ENCODE peak calls at places on chromosome X, in seven cellular contexts. F is mammary epithelial cell, R is tibial artery, W is BE2C, X is GM23338, B is A549, K is adipocyte. I is an unnamed sample.

GRCh38 chrX:69221239-69222102 is 56.2 kb upstream of the PJA1 start:
- DNase-seq in F (no peak), R (no peak), W (no peak), X (peak; percentile 58), B (no peak), K (no peak), I (no peak)

GRCh38 chrX:138191998-138192397 is 519.5 kb downstream of the FGF13 start:
- DNase-seq in F (peak; percentile 5), R (no peak), W (peak; percentile 7), X (peak; percentile 61), B (peak; percentile 32), K (peak; percentile 29), I (peak; percentile 44)

GRCh38 chrX:119757979-119758681 is at the start of gene SOWAHD:
- DNase-seq in F (peak; percentile 39), R (peak; percentile 47), W (peak; percentile 33), X (peak; percentile 73), B (peak; percentile 21), K (peak; percentile 66), I (no peak)

GRCh38 chrX:103629295-103630170 is 758 bp downstream of the TCEAL1 start:
- DNase-seq in F (peak; percentile 46), R (peak; percentile 57), W (peak; percentile 73), X (peak; percentile 79), B (peak; percentile 86), K (peak; percentile 69), I (peak; percentile 88)

GRCh38 chrX:132740316-132741123 is 217.9 kb downstream of the HS6ST2 start:
- DNase-seq in F (no peak), R (no peak), W (no peak), X (peak; percentile 37), B (no peak), K (peak; percentile 25), I (peak; percentile 42)

GRCh38 chrX:120358687-120359086 is 3.2 kb upstream of the ATP1B4 start:
- DNase-seq in F (peak; percentile 78), R (no peak), W (no peak), X (no peak), B (no peak), K (no peak), I (no peak)

GRCh38 chrX:18210470-18210869 is 10.2 kb downstream of the BEND2 start:
- DNase-seq in F (no peak), R (no peak), W (no peak), X (peak; percentile 26), B (peak; percentile 34), K (peak; percentile 30), I (no peak)

GRCh38 chrX:15146515-15146914 is 123.4 kb downstream of the ASB9 start:
- DNase-seq in F (no peak), R (no peak), W (peak; percentile 54), X (peak; percentile 50), B (peak; percentile 2), K (peak; percentile 32), I (no peak)

GRCh38 chrX:113644426-113644825 is 803.8 kb upstream of the AMOT start:
- DNase-seq in F (peak; percentile 52), R (no peak), W (no peak), X (no peak), B (no peak), K (peak; percentile 7), I (peak; percentile 4)

GRCh38 chrX:49792376-49792775 is 36.7 kb upstream of the PAGE4 start:
- DNase-seq in F (no peak), R (no peak), W (no peak), X (no peak), B (no peak), K (no peak), I (no peak)

GRCh38 chrX:24694825-24695224 is 1.1 kb downstream of the POLA1 start:
- DNase-seq in F (no peak), R (no peak), W (no peak), X (no peak), B (no peak), K (no peak), I (no peak)

GRCh38 chrX:110384490-110384889 is 25.8 kb downstream of the RTL9 start:
- DNase-seq in F (peak; percentile 31), R (no peak), W (no peak), X (no peak), B (no peak), K (peak; percentile 24), I (no peak)

GRCh38 chrX:102995316-102995715 is 58.2 kb downstream of the RAB40AL start:
- DNase-seq in F (no peak), R (no peak), W (no peak), X (no peak), B (no peak), K (peak; percentile 32), I (no peak)

GRCh38 chrX:154719132-154719675 is 31.7 kb downstream of the GAB3 start:
- DNase-seq in F (no peak), R (no peak), W (no peak), X (no peak), B (no peak), K (no peak), I (no peak)

GRCh38 chrX:131366387-131366786 is 77.3 kb upstream of the IGSF1 start:
- DNase-seq in F (no peak), R (no peak), W (no peak), X (peak; percentile 37), B (peak; percentile 1), K (no peak), I (peak; percentile 17)

GRCh38 chrX:52363247-52363883 is 5.5 kb upstream of the XAGE2 start:
- DNase-seq in F (no peak), R (no peak), W (peak; percentile 22), X (peak; percentile 35), B (peak; percentile 7), K (no peak), I (no peak)

GRCh38 chrX:48617542-48618340 is 20.4 kb downstream of the WDR13 start:
- DNase-seq in F (no peak), R (no peak), W (no peak), X (no peak), B (no peak), K (no peak), I (no peak)

GRCh38 chrX:71420686-71421085 is 54.5 kb downstream of the TAF1 start:
- DNase-seq in F (no peak), R (no peak), W (no peak), X (peak; percentile 6), B (no peak), K (no peak), I (no peak)

GRCh38 chrX:15468036-15468435 is 25.1 kb downstream of the PIR start:
- DNase-seq in F (peak; percentile 78), R (peak; percentile 22), W (peak; percentile 61), X (peak; percentile 27), B (no peak), K (peak; percentile 82), I (no peak)

GRCh38 chrX:47232803-47233332 is at the start of gene USP11:
- DNase-seq in F (no peak), R (no peak), W (peak; percentile 47), X (peak; percentile 64), B (peak; percentile 63), K (peak; percentile 52), I (peak; percentile 76)

GRCh38 chrX:39857780-39858179 is 240.0 kb downstream of the BCOR start:
- DNase-seq in F (no peak), R (no peak), W (no peak), X (no peak), B (no peak), K (no peak), I (no peak)

GRCh38 chrX:119468930-119469635 is 839 bp downstream of the SLC25A5 start:
- DNase-seq in F (peak; percentile 76), R (peak; percentile 80), W (peak; percentile 87), X (peak; percentile 78), B (peak; percentile 84), K (peak; percentile 92), I (peak; percentile 93)

GRCh38 chrX:57516491-57516890 is 75.3 kb upstream of the ZXDB start:
- DNase-seq in F (no peak), R (no peak), W (no peak), X (no peak), B (no peak), K (no peak), I (no peak)

GRCh38 chrX:19576742-19577141 is 61.4 kb upstream of the MAP3K15 start:
- DNase-seq in F (no peak), R (no peak), W (no peak), X (no peak), B (no peak), K (no peak), I (no peak)

GRCh38 chrX:45757272-45757671 is 556.6 kb upstream of the DIPK2B start:
- DNase-seq in F (no peak), R (no peak), W (no peak), X (no peak), B (no peak), K (no peak), I (no peak)
- H3K4me3 ChIP-seq in F (no peak overlapping the region), R (no peak overlapping the region), W (no peak overlapping the region), X (no peak overlapping the region), B (no peak overlapping the region), K (no peak overlapping the region), I (no peak overlapping the region)

GRCh38 chrX:149493567-149494562 is 11.2 kb downstream of the IDS start:
- DNase-seq in F (no peak), R (no peak), W (no peak), X (peak; percentile 11), B (peak; percentile 23), K (no peak), I (no peak)

GRCh38 chrX:149494844-149495565 is 10.1 kb downstream of the IDS start:
- DNase-seq in F (peak; percentile 39), R (no peak), W (no peak), X (no peak), B (peak; percentile 18), K (no peak), I (no peak)

GRCh38 chrX:149491812-149492211 is 13.3 kb downstream of the IDS start:
- DNase-seq in F (no peak), R (no peak), W (no peak), X (no peak), B (peak; percentile 26), K (no peak), I (no peak)

GRCh38 chrX:149487292-149487691 is 17.8 kb downstream of the IDS start:
- DNase-seq in F (peak; percentile 43), R (no peak), W (no peak), X (peak; percentile 32), B (peak; percentile 33), K (no peak), I (no peak)

GRCh38 chrX:149490100-149490499 is 15.0 kb downstream of the IDS start:
- DNase-seq in F (no peak), R (no peak), W (no peak), X (no peak), B (no peak), K (no peak), I (no peak)
- H3K4me1 ChIP-seq in F (peaks cover 13% of the 10 kb centered on the region), R (no peaks in the 10 kb centered on the region), W (no peaks in the 10 kb centered on the region), X (no peaks in the 10 kb centered on the region), B (peaks cover 40% of the 10 kb centered on the region), K (peaks cover 10% of the 10 kb centered on the region), I (no peaks in the 10 kb centered on the region)

GRCh38 chrX:2401590-2402360 is 99.0 kb downstream of the DHRSX start:
- DNase-seq in F (peak; percentile 97), R (peak; percentile 22), W (no peak), X (no peak), B (no peak), K (no peak), I (no peak)
- H3K4me3 ChIP-seq in F (no peak overlapping the region), R (no peak overlapping the region), W (no peak overlapping the region), X (no peak overlapping the region), B (no peak overlapping the region), K (no peak overlapping the region), I (no peak overlapping the region)

DNA sequence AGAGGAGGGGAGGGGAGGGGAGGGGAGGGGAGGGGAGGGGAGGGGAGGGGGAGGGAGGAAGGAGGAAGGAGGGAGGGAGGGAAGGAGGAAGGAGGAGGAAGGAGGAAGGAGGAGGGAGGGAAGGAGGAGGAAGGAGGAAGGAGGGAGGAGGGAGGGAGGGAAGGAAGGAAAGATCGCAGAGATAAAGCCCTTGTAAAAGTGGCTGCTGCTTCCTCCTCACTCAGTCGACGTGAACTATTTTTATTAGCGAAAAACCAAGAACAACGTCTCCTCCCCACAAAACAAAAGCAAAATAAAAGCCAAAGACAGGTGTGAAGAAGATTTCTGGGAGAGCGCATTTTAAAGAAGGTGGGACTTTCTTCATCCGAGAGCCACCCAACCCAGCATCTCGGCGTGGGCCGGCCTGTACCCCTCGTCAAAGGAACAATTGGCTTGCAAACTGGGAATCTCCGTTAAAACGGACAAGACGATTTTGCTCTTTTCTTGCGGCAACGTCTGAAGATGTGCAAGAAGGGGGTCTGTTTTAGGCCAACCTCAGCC is 40.7 kb upstream of the ASMTL start:
- DNase-seq in F (no peak), R (no peak), W (no peak), X (no peak), B (no peak), K (no peak), I (no peak)
- H3K4me1 ChIP-seq in F (no peaks in the 10 kb centered on the region), R (peaks cover 8% of the 10 kb centered on the region), W (no peaks in the 10 kb centered on the region), X (peaks cover 8% of the 10 kb centered on the region), B (no peaks in the 10 kb centered on the region), K (no peaks in the 10 kb centered on the region), I (no peaks in the 10 kb centered on the region)

I was measured in SJCRH30.